ENCODE peak calls at places on chromosomes 11 and 22, in ten cellular contexts. E is effector memory CD4-positive, alpha-beta T cell; H is Caco-2; L is K562; Y is heart left ventricle; K is pancreas; B is iPS DF 6.9; U is aorta; N is adrenal gland; M is osteoblast. X is an unnamed sample.

GRCh38 chr11:93841446-93841845 is 9.0 kb downstream of the VSTM5 start:
- DNase-seq in E (no peak), H (no peak), L (no peak), Y (no peak), K (no peak), B (no peak), U (no peak), N (no peak), M (no peak), X (no peak)

GRCh38 chr11:108135845-108136599 is 14.7 kb downstream of the ACAT1 start:
- DNase-seq in E (no peak), H (no peak), L (no peak), Y (no peak), K (no peak), B (no peak), U (no peak), N (no peak), M (no peak), X (peak; percentile 28)

GRCh38 chr11:114079406-114080072 is 20.0 kb downstream of the ZBTB16 start:
- DNase-seq in E (no peak), H (no peak), L (no peak), Y (peak; percentile 51), K (no peak), B (no peak), U (peak; percentile 60), N (no peak), M (no peak), X (no peak)

GRCh38 chr11:3077174-3077839 is 20.1 kb upstream of the CARS1 start:
- DNase-seq in E (no peak), H (no peak), L (no peak), Y (no peak), K (no peak), B (no peak), U (no peak), N (no peak), M (no peak), X (no peak)

GRCh38 chr22:34812631-34813030 is 253.3 kb upstream of the ISX start:
- DNase-seq in E (no peak), H (no peak), L (no peak), Y (no peak), K (no peak), B (no peak), U (no peak), N (no peak), M (no peak), X (no peak)

GRCh38 chr11:110939471-110939870 is 227.2 kb upstream of the ARHGAP20 start:
- DNase-seq in E (no peak), H (no peak), L (no peak), Y (no peak), K (no peak), B (no peak), U (no peak), N (no peak), M (no peak), X (no peak)

GRCh38 chr11:63839508-63840355 is 822 bp downstream of the MARK2 start:
- DNase-seq in E (peak; percentile 5), H (no peak), L (peak; percentile 58), Y (peak; percentile 33), K (peak; percentile 54), B (no peak), U (peak; percentile 66), N (peak; percentile 64), M (peak; percentile 82), X (peak; percentile 51)

GRCh38 chr11:43943357-43943930 is 1.0 kb downstream of the C11orf96 start:
- DNase-seq in E (no peak), H (no peak), L (no peak), Y (no peak), K (no peak), B (no peak), U (peak; percentile 48), N (peak; percentile 59), M (peak; percentile 91), X (no peak)

GRCh38 chr11:45366839-45367238 is 80.7 kb upstream of the SYT13 start:
- DNase-seq in E (no peak), H (no peak), L (no peak), Y (no peak), K (no peak), B (no peak), U (no peak), N (peak; percentile 24), M (no peak), X (no peak)

GRCh38 chr22:37012262-37012904 is 6.9 kb downstream of the TST start:
- DNase-seq in E (no peak), H (no peak), L (no peak), Y (peak; percentile 50), K (peak; percentile 56), B (no peak), U (no peak), N (peak; percentile 76), M (no peak), X (no peak)

GRCh38 chr11:13963169-13963948 is 836 bp downstream of the SPON1 start:
- DNase-seq in E (no peak), H (peak; percentile 46), L (no peak), Y (peak; percentile 29), K (no peak), B (no peak), U (peak; percentile 62), N (no peak), M (peak; percentile 80), X (peak; percentile 27)

DNA sequence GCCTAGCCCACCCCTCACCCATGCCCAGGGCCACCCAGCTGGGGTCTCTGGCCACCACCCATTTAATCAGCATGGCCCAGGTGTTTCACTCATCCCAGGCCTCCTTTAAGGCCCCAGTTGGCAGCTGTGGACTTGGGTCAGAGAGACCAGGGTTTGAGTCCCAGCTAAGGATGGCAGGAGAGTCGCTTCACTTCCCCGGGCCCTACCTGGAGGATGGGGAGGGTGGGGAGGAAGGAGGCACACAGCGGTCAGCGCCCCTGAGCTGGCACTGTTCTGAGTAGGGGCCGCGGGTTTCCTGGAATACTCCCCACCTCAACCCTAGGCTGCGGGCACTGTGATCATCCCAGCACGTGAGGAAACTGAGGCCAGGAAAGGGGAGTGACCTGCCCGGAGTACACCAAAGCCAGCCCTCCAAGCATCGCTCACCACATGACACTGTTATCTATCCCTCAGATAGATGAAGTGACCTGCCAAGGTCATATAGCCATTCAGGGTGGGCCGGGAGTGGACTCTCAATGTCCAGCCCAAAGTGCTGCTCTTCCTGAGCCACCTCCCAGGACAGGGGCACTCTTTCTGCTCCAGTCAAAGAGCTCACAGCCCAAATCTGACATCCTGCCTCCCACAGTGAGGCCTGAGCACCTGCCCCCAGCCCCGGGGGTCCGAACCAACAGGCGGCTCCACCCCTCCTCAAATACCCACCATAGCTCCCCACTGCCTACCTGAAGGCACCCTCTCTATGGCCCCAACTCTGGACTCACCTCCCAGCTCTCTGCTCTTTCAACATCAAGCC is 3.4 kb upstream of the ATP5MGL start:
- DNase-seq in E (no peak), H (no peak), L (no peak), Y (no peak), K (no peak), B (no peak), U (no peak), N (no peak), M (peak; percentile 56), X (no peak)
- H3K4me3 ChIP-seq in E (no peak overlapping the region), H (no peak overlapping the region), L (no peak overlapping the region), Y (peak overlapping the region; percentile 54), K (no peak overlapping the region), B (no peak overlapping the region), U (no peak overlapping the region), N (no peak overlapping the region), M (no peak overlapping the region), X (no peak overlapping the region)

GRCh38 chr11:86708671-86709070 is 36.3 kb upstream of the ME3 start:
- DNase-seq in E (no peak), H (no peak), L (no peak), Y (no peak), K (no peak), B (no peak), U (no peak), N (no peak), M (no peak), X (no peak)
- H3K4me1 ChIP-seq in E (no peaks in the 10 kb centered on the region), H (peaks cover 42% of the 10 kb centered on the region), L (peaks cover 7% of the 10 kb centered on the region), Y (no peaks in the 10 kb centered on the region), K (no peaks in the 10 kb centered on the region), B (no peaks in the 10 kb centered on the region), U (no peaks in the 10 kb centered on the region), N (no peaks in the 10 kb centered on the region), M (no peaks in the 10 kb centered on the region), X (no peaks in the 10 kb centered on the region)

DNA sequence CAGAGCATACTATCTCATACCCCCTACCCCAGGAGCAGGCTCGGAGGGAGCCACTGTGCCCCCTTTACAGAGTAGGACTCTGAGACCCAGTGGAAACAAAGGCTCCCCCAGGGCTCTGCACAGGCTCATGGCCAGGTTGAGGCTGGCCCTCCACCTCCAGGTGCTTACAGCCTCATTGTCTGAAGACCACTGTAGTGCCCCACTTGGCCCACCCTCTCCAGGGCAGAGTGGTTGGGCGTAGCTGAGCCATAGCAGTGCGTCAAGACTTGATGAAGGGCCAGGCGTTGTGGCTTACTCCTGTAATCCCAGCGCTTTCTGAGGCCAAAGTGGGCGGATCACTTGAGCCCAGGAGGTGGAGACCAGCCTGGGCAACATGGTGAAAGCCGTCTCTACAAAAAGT is 1.7 kb downstream of the ANKRD13D start:
- DNase-seq in E (no peak), H (no peak), L (no peak), Y (no peak), K (peak; percentile 27), B (no peak), U (peak; percentile 82), N (no peak), M (peak; percentile 88), X (no peak)
- H3K4me3 ChIP-seq in E (no peak overlapping the region), H (no peak overlapping the region), L (no peak overlapping the region), Y (peak overlapping the region; percentile 87), K (no peak overlapping the region), B (no peak overlapping the region), U (no peak overlapping the region), N (no peak overlapping the region), M (peak overlapping the region; percentile 92), X (no peak overlapping the region)

GRCh38 chr11:35112846-35113105 is 26.2 kb upstream of the CD44 start:
- DNase-seq in E (no peak), H (no peak), L (no peak), Y (no peak), K (no peak), B (no peak), U (no peak), N (no peak), M (peak; percentile 45), X (no peak)

GRCh38 chr11:35114901-35115687 is 23.9 kb upstream of the CD44 start:
- DNase-seq in E (no peak), H (no peak), L (no peak), Y (no peak), K (no peak), B (no peak), U (no peak), N (no peak), M (no peak), X (no peak)

GRCh38 chr11:35116245-35116644 is 22.7 kb upstream of the CD44 start:
- DNase-seq in E (no peak), H (no peak), L (no peak), Y (no peak), K (no peak), B (no peak), U (no peak), N (no peak), M (peak; percentile 75), X (no peak)

GRCh38 chr11:35116762-35117588 is 22.0 kb upstream of the CD44 start:
- DNase-seq in E (no peak), H (no peak), L (no peak), Y (peak; percentile 25), K (peak; percentile 88), B (no peak), U (peak; percentile 64), N (no peak), M (peak; percentile 73), X (no peak)

DNA sequence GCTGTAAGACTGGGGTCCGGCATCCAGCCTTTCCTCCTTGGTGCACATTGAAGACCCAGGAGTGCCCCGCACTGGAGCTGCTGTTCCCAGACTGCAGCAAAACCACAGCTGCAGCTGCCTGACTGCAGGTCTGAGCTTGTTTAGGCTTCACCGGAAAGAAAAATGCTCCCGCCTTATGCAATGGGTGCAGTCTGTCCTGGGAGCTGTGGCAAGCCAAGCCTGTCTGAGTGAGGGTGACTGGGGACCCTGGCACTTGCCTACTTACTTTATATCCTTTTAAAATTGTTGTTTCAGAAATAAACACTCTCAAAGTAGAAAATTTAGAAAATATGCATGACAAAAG is 23.3 kb upstream of the CD44 start:
- DNase-seq in E (no peak), H (no peak), L (no peak), Y (no peak), K (no peak), B (no peak), U (no peak), N (no peak), M (no peak), X (no peak)
- H3K4me1 ChIP-seq in E (peaks cover 15% of the 10 kb centered on the region), H (no peaks in the 10 kb centered on the region), L (peaks cover 16% of the 10 kb centered on the region), Y (peaks cover 27% of the 10 kb centered on the region), K (peaks cover 7% of the 10 kb centered on the region), B (peaks cover 2% of the 10 kb centered on the region), U (peaks cover 3% of the 10 kb centered on the region), N (peaks cover 5% of the 10 kb centered on the region), M (peaks cover 34% of the 10 kb centered on the region), X (peaks cover 11% of the 10 kb centered on the region)